ENCODE peak calls at places on chromosomes 12 and 14, in five cellular contexts. P, V, C, J and L are unnamed samples.

GRCh38 chr14:60217713-60218112 is 31.3 kb upstream of the PPM1A start:
- DNase-seq in P (no peak), V (no peak), C (no peak), J (no peak), L (no peak)

GRCh38 chr12:14919455-14919854 is 18.9 kb downstream of the ERP27 start:
- DNase-seq in P (no peak), V (no peak), C (no peak), J (no peak), L (no peak)

GRCh38 chr12:67885370-67886169 is 103.7 kb upstream of the IFNG-AS1 start:
- DNase-seq in P (peak), V (no peak), C (peak), J (no peak), L (no peak)

GRCh38 chr14:93317836-93318807 is 14.7 kb downstream of the BTBD7 start:
- DNase-seq in P (peak), V (no peak), C (peak), J (no peak), L (no peak)

GRCh38 chr14:85607571-85608219 is 77.8 kb downstream of the FLRT2 start:
- DNase-seq in P (peak), V (no peak), C (peak), J (no peak), L (no peak)

GRCh38 chr14:92850492-92850891 is 56.4 kb downstream of the GOLGA5 start:
- DNase-seq in P (no peak), V (no peak), C (no peak), J (no peak), L (no peak)

GRCh38 chr14:100439781-100440180 is 116.6 kb downstream of the SLC25A47 start:
- DNase-seq in P (peak), V (no peak), C (peak), J (no peak), L (no peak)

GRCh38 chr12:3589745-3590144 is 98.7 kb downstream of the PRMT8 start:
- DNase-seq in P (no peak), V (no peak), C (no peak), J (no peak), L (peak)